ENCODE peak calls at places on chromosomes 6 and 20, in seven cellular contexts. U is iris pigment epithelial cell, K is LoVo, O is left lung, Q is stomach, I is endothelial cell of umbilical vein, S is T follicular helper cell. A is an unnamed sample.

GRCh38 chr6:154792761-154793160 is 59.5 kb downstream of the SCAF8 start:
- DNase-seq in U (no peak), I (no peak), S (no peak), O (no peak), K (no peak), Q (no peak), A (no peak)

GRCh38 chr6:30615958-30616810 is 859 bp downstream of the PPP1R10 start:
- DNase-seq in O (no peak), S (peak), U (peak), I (peak), Q (no peak), K (peak), A (peak)

GRCh38 chr6:159760602-159761057 is 1.2 kb upstream of the ACAT2 start:
- DNase-seq in U (peak), K (peak), S (no peak), I (peak), Q (no peak), O (no peak), A (peak)

GRCh38 chr6:91566467-91566866 is 979.6 kb upstream of the MAP3K7 start:
- DNase-seq in U (peak), K (no peak), S (no peak), O (no peak), I (no peak), Q (no peak), A (no peak)

GRCh38 chr6:63805808-63806572 is 170.4 kb downstream of the PHF3 start:
- DNase-seq in Q (no peak), K (peak), U (peak), O (no peak), I (peak), S (no peak), A (peak)

GRCh38 chr20:45949542-45950329 is 15.3 kb downstream of the PCIF1 start:
- DNase-seq in I (no peak), O (no peak), K (no peak), Q (no peak), S (no peak), U (no peak), A (no peak)

GRCh38 chr20:35837577-35838195 is 65.9 kb downstream of the PHF20 start:
- DNase-seq in S (no peak), O (no peak), I (no peak), Q (no peak), K (no peak), U (peak), A (no peak)

GRCh38 chr6:60687085-60687484 is 1598.9 kb downstream of the KHDRBS2 start:
- DNase-seq in U (no peak), S (no peak), Q (no peak), I (no peak), O (no peak), K (no peak), A (no peak)

GRCh38 chr20:53316221-53316937 is 277.3 kb downstream of the ZNF217 start:
- DNase-seq in Q (no peak), I (no peak), U (no peak), S (no peak), O (no peak), K (no peak), A (no peak)

GRCh38 chr6:161444966-161445799 is 171.3 kb upstream of the AGPAT4 start:
- DNase-seq in K (no peak), I (no peak), U (no peak), S (no peak), Q (no peak), O (no peak), A (no peak)

GRCh38 chr6:35228483-35228882 is 14.7 kb downstream of the SCUBE3 start:
- DNase-seq in O (no peak), Q (no peak), S (no peak), U (no peak), I (no peak), K (no peak), A (no peak)

GRCh38 chr6:107361568-107362270 is 97.6 kb downstream of the PDSS2 start:
- DNase-seq in K (no peak), S (no peak), O (no peak), I (no peak), Q (no peak), U (peak), A (no peak)

GRCh38 chr6:20212392-20213111 is at the start of gene MBOAT1:
- DNase-seq in K (peak), S (peak), U (peak), O (peak), I (peak), Q (peak), A (peak)

GRCh38 chr6:28336284-28337024 is 506 bp upstream of the ZSCAN31 start:
- DNase-seq in U (no peak), S (no peak), O (no peak), K (peak), Q (no peak), I (no peak), A (peak)

GRCh38 chr20:14360386-14360785 is 23.0 kb upstream of the FLRT3 start:
- DNase-seq in U (no peak), K (no peak), Q (no peak), S (no peak), O (no peak), I (no peak), A (no peak)

GRCh38 chr20:25039697-25040437 is 18.1 kb downstream of the ACSS1 start:
- DNase-seq in K (no peak), O (peak), I (peak), Q (peak), U (peak), S (no peak), A (no peak)

GRCh38 chr6:1297746-1298145 is 14.2 kb upstream of the FOXQ1 start:
- DNase-seq in U (peak), S (no peak), I (no peak), K (no peak), O (no peak), Q (no peak), A (no peak)

GRCh38 chr6:124441430-124441829 is 520.8 kb upstream of the RNF217 start:
- DNase-seq in O (no peak), I (no peak), U (no peak), Q (no peak), K (no peak), S (no peak), A (no peak)

A was measured in SK-MEL-5.